ENCODE peak calls at places on chromosomes 13 and 19, in five cellular contexts. L is brain microvascular endothelial cell; O is CD8-positive, alpha-beta T cell; S is neural progenitor cell; A is cardiac muscle cell. P is an unnamed sample.

GRCh38 chr19:16330811-16331690 is 6.4 kb downstream of the KLF2 start:
- DNase-seq in O (no peak), A (no peak), S (no peak), L (peak), P (no peak)

GRCh38 chr19:51338563-51339312 is 3.2 kb downstream of the VSIG10L start:
- DNase-seq in S (peak), O (peak), L (peak), A (peak), P (peak)

GRCh38 chr19:29311391-29311790 is 98.4 kb upstream of the UQCRFS1 start:
- DNase-seq in S (peak), A (no peak), L (no peak), O (no peak), P (no peak)

GRCh38 chr19:18021121-18021755 is 13.3 kb downstream of the ARRDC2 start:
- DNase-seq in S (no peak), L (peak), O (peak), A (no peak), P (no peak)

GRCh38 chr13:35994131-35994966 is 136.8 kb downstream of the DCLK1 start:
- DNase-seq in O (no peak), L (peak), S (no peak), A (no peak), P (no peak)

GRCh38 chr13:100275746-100276145 is 186.9 kb downstream of the PCCA start:
- DNase-seq in L (no peak), A (no peak), O (no peak), S (no peak), P (no peak)

GRCh38 chr13:100547805-100548204 is 40.8 kb downstream of the GGACT start:
- DNase-seq in A (peak), S (no peak), L (no peak), O (no peak), P (no peak)

GRCh38 chr19:29658221-29658991 is 6.9 kb upstream of the PLEKHF1 start:
- DNase-seq in O (no peak), A (no peak), L (no peak), S (no peak), P (no peak)

GRCh38 chr13:97328222-97328790 is 105.7 kb upstream of the RAP2A start:
- DNase-seq in L (peak), S (peak), A (peak), O (no peak), P (no peak)

GRCh38 chr19:49616532-49616931 is 23.4 kb downstream of the RRAS start:
- DNase-seq in O (no peak), S (no peak), A (no peak), L (no peak), P (no peak)

GRCh38 chr19:49615861-49616260 is 24.1 kb downstream of the RRAS start:
- DNase-seq in L (no peak), A (no peak), S (no peak), O (no peak), P (no peak)

GRCh38 chr19:49613374-49613773 is 22.4 kb downstream of the PRR12 start:
- DNase-seq in S (no peak), O (no peak), L (peak), A (no peak), P (no peak)

GRCh38 chr19:49616945-49617344 is 23.0 kb downstream of the RRAS start:
- DNase-seq in L (no peak), A (no peak), S (no peak), O (no peak), P (no peak)

DNA sequence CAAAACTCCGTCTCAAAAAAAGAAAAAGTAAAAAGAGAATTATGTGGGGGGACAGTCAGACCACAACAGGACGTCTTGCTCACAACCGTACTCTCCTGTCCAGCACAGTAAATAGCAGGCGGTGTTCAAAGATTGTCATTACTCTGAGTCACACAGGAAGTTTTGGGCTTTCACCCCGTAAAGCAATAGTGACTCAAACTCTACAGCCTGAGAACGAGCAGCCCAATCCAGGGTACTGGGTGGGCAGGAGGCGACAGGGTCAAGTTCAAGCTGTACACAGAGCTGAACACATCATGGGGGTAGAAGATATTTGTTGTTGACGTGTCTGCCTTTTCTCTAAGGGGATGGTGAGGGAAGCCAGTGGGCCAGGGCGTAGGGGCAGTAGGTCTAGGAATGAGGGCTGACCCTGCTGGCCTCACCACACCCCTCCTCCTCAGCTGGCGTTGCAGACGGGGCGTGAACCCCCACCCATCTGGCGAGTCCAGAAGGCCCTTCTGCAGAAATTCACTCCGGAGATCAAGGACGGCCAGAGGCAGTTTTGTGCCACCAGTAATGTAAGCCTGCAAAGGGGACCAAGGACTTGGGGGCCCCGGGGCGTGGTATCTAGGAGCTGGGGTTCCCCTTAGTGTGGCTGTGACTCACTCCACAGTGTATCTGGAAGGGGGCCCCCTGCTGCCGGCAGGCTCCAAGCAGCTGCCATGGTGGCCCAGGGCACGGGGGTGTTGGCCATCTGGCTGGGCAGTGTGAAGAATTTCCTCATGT is 23.3 kb downstream of the PRR12 start:
- DNase-seq in L (peak), S (no peak), A (no peak), O (no peak), P (no peak)
- TF ChIP-seq CTCF in L (peak), S (no peak), A (peak), O (no peak), P (no peak)

GRCh38 chr19:1107655-1108261 is 4.0 kb downstream of the GPX4 start:
- DNase-seq in A (no peak), O (no peak), L (no peak), S (no peak), P (no peak)

GRCh38 chr19:1108291-1109031 is 4.7 kb downstream of the GPX4 start:
- DNase-seq in A (no peak), L (no peak), S (no peak), O (no peak), P (no peak)

GRCh38 chr19:1105873-1106840 is 2.4 kb downstream of the GPX4 start:
- DNase-seq in L (no peak), S (no peak), O (no peak), A (no peak), P (no peak)

GRCh38 chr19:1105217-1105872 is 1.6 kb downstream of the GPX4 start:
- DNase-seq in S (no peak), A (no peak), L (no peak), O (no peak), P (no peak)

GRCh38 chr19:1106841-1107654 is 3.3 kb downstream of the GPX4 start:
- DNase-seq in A (peak), O (no peak), S (no peak), L (no peak), P (peak)
- H3K27ac ChIP-seq in A (peak), O (no peak), S (no peak), L (no peak), P (peak)

GRCh38 chr13:113245858-113246791 is 36.7 kb downstream of the CUL4A start:
- DNase-seq in L (no peak), S (peak), A (no peak), O (no peak), P (peak)
- TF ChIP-seq CTCF in L (peak), S (peak), A (peak), O (no peak), P (peak)

DNA sequence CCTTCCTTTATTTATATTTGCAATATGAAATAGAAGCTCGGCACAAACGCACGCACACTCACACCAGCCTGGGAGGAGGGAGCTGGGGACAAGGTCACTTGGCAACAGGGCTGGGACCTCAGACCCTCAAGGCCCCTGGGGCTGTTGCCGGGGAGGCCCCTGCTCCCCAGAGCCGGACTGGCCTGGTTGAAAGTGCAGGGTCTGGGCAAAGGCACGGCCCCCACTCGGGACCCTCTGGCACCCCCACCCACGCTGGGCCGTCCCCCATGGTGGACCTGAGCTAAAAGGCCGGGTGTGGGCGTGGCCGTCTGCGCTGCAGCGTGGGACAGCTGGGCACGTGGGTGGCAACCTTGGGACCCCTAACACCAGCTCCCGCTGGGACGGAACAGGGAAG is 1.2 kb upstream of the TMEM86B start:
- DNase-seq in S (no peak), A (no peak), O (no peak), L (no peak), P (no peak)
- H3K27ac ChIP-seq in S (no peak), A (peak), O (no peak), L (no peak), P (no peak)

DNA sequence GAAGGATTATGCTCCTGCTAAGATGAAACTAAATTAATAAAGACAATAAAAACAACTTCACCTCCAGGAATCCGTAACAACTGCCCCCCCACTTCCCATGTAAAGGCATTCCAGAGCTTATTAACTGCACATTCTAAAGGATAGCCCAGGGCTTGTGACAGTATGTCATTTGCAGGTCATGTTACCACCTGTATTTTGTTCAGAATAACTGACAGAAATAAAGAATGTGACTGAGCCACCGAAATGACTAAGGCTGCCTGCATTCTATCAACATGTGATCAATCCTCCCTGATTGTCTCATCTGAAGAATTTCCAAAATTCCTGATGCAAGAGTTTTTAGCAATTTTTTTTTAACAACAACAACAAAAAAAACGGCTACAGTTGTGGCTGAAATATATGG is 117.2 kb downstream of the MIPEP start:
- DNase-seq in S (no peak), O (no peak), L (no peak), A (peak), P (no peak)
- TF ChIP-seq CTCF in S (no peak), O (no peak), L (no peak), A (no peak), P (no peak)

GRCh38 chr19:55637534-55637933 is 3.3 kb upstream of the ZNF580 start:
- DNase-seq in O (no peak), L (no peak), A (no peak), S (no peak), P (no peak)

GRCh38 chr19:55636723-55637122 is 4.1 kb upstream of the ZNF580 start:
- DNase-seq in A (no peak), S (no peak), L (no peak), O (no peak), P (no peak)

GRCh38 chr19:55635334-55635717 is 5.5 kb upstream of the ZNF580 start:
- DNase-seq in L (no peak), A (no peak), S (no peak), O (no peak), P (no peak)

GRCh38 chr19:55633866-55634265 is 6.9 kb upstream of the ZNF580 start:
- DNase-seq in A (no peak), L (no peak), S (no peak), O (no peak), P (no peak)

GRCh38 chr19:55635856-55636440 is 4.9 kb upstream of the ZNF580 start:
- DNase-seq in O (no peak), A (no peak), S (no peak), L (no peak), P (no peak)
- H3K27ac ChIP-seq in O (peak), A (no peak), S (no peak), L (no peak), P (no peak)

GRCh38 chr13:59450218-59450617 is 713.5 kb downstream of the DIAPH3 start:
- DNase-seq in L (no peak), S (no peak), A (no peak), O (no peak), P (no peak)
- TF ChIP-seq CTCF in L (no peak), S (no peak), A (no peak), O (no peak), P (no peak)

DNA sequence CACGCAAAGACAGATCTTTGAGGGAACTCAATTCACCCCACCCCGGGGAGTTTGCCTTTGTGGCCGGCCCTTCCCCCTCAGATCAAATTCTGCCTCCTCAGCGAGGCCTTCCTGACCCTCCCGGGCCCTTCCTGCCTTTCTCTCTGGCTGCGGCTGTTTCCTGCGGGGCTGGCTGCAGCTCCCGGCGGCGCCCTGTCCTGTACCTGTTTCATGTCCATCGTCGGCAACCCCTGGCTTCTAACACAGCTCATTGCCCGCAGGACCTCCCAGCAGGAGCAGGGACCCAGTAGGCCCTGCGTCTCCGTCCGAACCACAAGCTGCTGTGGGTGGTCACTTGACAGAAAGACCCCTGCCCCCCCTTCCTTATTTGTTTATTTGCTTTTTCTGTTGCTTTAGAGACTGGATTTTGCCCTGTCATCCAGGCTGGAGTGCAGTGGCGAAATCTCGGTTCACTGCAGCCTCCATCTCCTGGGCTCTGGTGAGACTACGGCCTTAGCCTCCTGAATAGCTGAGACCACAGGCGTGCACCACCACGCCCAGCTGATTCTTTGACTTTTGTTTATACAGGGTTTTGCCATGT is 7.7 kb upstream of the PTBP1 start:
- DNase-seq in L (no peak), S (peak), O (no peak), A (peak), P (peak)
- H3K27ac ChIP-seq in L (no peak), S (peak), O (no peak), A (peak), P (peak)

GRCh38 chr13:66992183-66992582 is 238.0 kb downstream of the PCDH9 start:
- DNase-seq in A (peak), S (no peak), L (peak), O (no peak), P (no peak)

GRCh38 chr13:66994498-66995365 is 235.4 kb downstream of the PCDH9 start:
- DNase-seq in L (no peak), A (no peak), S (no peak), O (no peak), P (no peak)

GRCh38 chr13:66995366-66995663 is 234.8 kb downstream of the PCDH9 start:
- DNase-seq in L (no peak), S (no peak), A (no peak), O (no peak), P (no peak)

GRCh38 chr13:66992683-66993082 is 237.5 kb downstream of the PCDH9 start:
- DNase-seq in S (no peak), A (no peak), O (no peak), L (no peak), P (no peak)

DNA sequence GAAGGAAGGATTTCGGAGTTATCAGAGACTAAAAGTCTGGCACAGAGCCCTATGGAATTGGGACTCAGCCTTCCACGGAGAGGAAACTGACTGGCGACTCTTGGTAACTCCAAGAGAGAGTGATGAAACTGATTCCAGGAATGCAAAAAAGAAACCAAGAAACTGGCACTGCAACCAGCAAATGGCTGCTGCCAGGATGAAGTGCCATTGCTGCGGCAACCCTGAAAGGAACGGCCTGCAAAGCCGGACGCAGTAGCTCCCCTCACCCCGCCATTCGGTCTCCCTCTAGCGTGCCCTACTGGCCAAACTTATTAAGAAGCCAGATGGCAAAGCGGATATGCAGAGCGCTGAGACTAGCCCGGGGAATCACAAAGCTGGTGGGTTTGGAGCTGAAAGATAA is 236.0 kb downstream of the PCDH9 start:
- DNase-seq in O (no peak), L (peak), S (peak), A (peak), P (peak)
- TF ChIP-seq CTCF in O (no peak), L (peak), S (peak), A (peak), P (peak)

DNA sequence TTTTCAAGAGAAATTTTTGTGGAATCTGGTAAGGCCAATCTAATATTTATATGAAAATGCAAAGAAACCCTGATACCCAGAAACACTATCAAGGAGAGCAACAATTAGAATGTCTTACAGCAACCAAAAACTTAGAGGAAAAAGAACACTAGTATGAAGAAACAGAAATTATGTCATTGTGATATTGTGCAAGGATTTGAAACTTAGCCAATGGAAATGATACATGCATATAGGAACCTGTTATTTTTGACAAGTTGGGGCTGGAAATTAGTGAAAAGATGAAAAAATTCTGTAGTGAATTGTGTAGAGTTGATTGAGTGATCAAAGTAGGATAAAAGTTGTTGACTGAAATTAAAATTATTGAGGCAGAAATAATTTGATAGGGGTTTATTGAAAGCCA is 792.6 kb upstream of the SLITRK6 start:
- DNase-seq in S (no peak), O (no peak), A (no peak), L (no peak), P (no peak)
- H3K27ac ChIP-seq in S (no peak), O (no peak), A (no peak), L (no peak), P (no peak)

P was measured in WERI-Rb-1.